ENCODE peak calls at places on chromosomes 1 and 21, in eight cellular contexts. One of them, this sample, is unnamed.

GRCh38 chr1:77975907-77976306 is 3.0 kb downstream of the FUBP1 start:
- DNase-seq in H54: no peak
- DNase-seq in Kasumi-1: no peak
- DNase-seq in neural crest cell: no peak
- DNase-seq in GM23338: no peak
- DNase-seq in tibial artery: no peak
- DNase-seq in right lobe of liver: no peak
- DNase-seq in activated CD8-positive, alpha-beta memory T cell treated with anti-CD3 and anti-CD28 coated beads, Interleukin-2, amount 10 ng/mL, durations not matched to agents 7 days and 5 days: no peak
- DNase-seq in this sample: no peak

GRCh38 chr1:6580588-6581270 is 935 bp downstream of the ZBTB48 start:
- DNase-seq in H54: no peak
- DNase-seq in Kasumi-1: peak; percentile 44
- DNase-seq in neural crest cell: no peak
- DNase-seq in GM23338: peak; percentile 54
- DNase-seq in tibial artery: no peak
- DNase-seq in right lobe of liver: peak; percentile 84
- DNase-seq in activated CD8-positive, alpha-beta memory T cell treated with anti-CD3 and anti-CD28 coated beads, Interleukin-2, amount 10 ng/mL, durations not matched to agents 7 days and 5 days: no peak
- DNase-seq in this sample: no peak

GRCh38 chr1:89736937-89737733 is 83.7 kb upstream of the LRRC8D start:
- DNase-seq in H54: no peak
- DNase-seq in Kasumi-1: no peak
- DNase-seq in neural crest cell: no peak
- DNase-seq in GM23338: no peak
- DNase-seq in tibial artery: no peak
- DNase-seq in right lobe of liver: no peak
- DNase-seq in activated CD8-positive, alpha-beta memory T cell treated with anti-CD3 and anti-CD28 coated beads, Interleukin-2, amount 10 ng/mL, durations not matched to agents 7 days and 5 days: no peak
- DNase-seq in this sample: no peak

GRCh38 chr1:168469690-168470089 is 74.1 kb downstream of the XCL2 start:
- DNase-seq in H54: no peak
- DNase-seq in Kasumi-1: peak; percentile 96
- DNase-seq in neural crest cell: no peak
- DNase-seq in GM23338: no peak
- DNase-seq in tibial artery: peak; percentile 67
- DNase-seq in right lobe of liver: peak; percentile 47
- DNase-seq in activated CD8-positive, alpha-beta memory T cell treated with anti-CD3 and anti-CD28 coated beads, Interleukin-2, amount 10 ng/mL, durations not matched to agents 7 days and 5 days: peak; percentile 83
- DNase-seq in this sample: no peak

GRCh38 chr1:109383850-109384249 is 13.9 kb downstream of the SORT1 start:
- DNase-seq in H54: no peak
- DNase-seq in Kasumi-1: no peak
- DNase-seq in neural crest cell: no peak
- DNase-seq in GM23338: no peak
- DNase-seq in tibial artery: no peak
- DNase-seq in right lobe of liver: no peak
- DNase-seq in activated CD8-positive, alpha-beta memory T cell treated with anti-CD3 and anti-CD28 coated beads, Interleukin-2, amount 10 ng/mL, durations not matched to agents 7 days and 5 days: no peak
- DNase-seq in this sample: no peak

GRCh38 chr21:42691901-42692559 is 38.6 kb downstream of the PDE9A start:
- DNase-seq in H54: no peak
- DNase-seq in Kasumi-1: no peak
- DNase-seq in neural crest cell: no peak
- DNase-seq in GM23338: no peak
- DNase-seq in tibial artery: no peak
- DNase-seq in right lobe of liver: no peak
- DNase-seq in activated CD8-positive, alpha-beta memory T cell treated with anti-CD3 and anti-CD28 coated beads, Interleukin-2, amount 10 ng/mL, durations not matched to agents 7 days and 5 days: no peak
- DNase-seq in this sample: no peak

GRCh38 chr1:107016376-107016978 is 40.0 kb upstream of the PRMT6 start:
- DNase-seq in H54: no peak
- DNase-seq in Kasumi-1: peak; percentile 2
- DNase-seq in neural crest cell: no peak
- DNase-seq in GM23338: no peak
- DNase-seq in tibial artery: no peak
- DNase-seq in right lobe of liver: no peak
- DNase-seq in activated CD8-positive, alpha-beta memory T cell treated with anti-CD3 and anti-CD28 coated beads, Interleukin-2, amount 10 ng/mL, durations not matched to agents 7 days and 5 days: no peak
- DNase-seq in this sample: no peak

GRCh38 chr1:160907976-160908375 is 23.0 kb upstream of the ITLN1 start:
- DNase-seq in H54: no peak
- DNase-seq in Kasumi-1: no peak
- DNase-seq in neural crest cell: no peak
- DNase-seq in GM23338: no peak
- DNase-seq in tibial artery: peak; percentile 28
- DNase-seq in right lobe of liver: no peak
- DNase-seq in activated CD8-positive, alpha-beta memory T cell treated with anti-CD3 and anti-CD28 coated beads, Interleukin-2, amount 10 ng/mL, durations not matched to agents 7 days and 5 days: no peak
- DNase-seq in this sample: no peak

GRCh38 chr1:202155478-202156021 is 4.9 kb downstream of the PTPN7 start:
- DNase-seq in H54: no peak
- DNase-seq in Kasumi-1: no peak
- DNase-seq in neural crest cell: no peak
- DNase-seq in GM23338: no peak
- DNase-seq in tibial artery: no peak
- DNase-seq in right lobe of liver: peak; percentile 74
- DNase-seq in activated CD8-positive, alpha-beta memory T cell treated with anti-CD3 and anti-CD28 coated beads, Interleukin-2, amount 10 ng/mL, durations not matched to agents 7 days and 5 days: no peak
- DNase-seq in this sample: peak; percentile 45

GRCh38 chr1:204296431-204296988 is 63.2 kb downstream of the PLEKHA6 start:
- DNase-seq in H54: no peak
- DNase-seq in Kasumi-1: peak; percentile 10
- DNase-seq in neural crest cell: no peak
- DNase-seq in GM23338: peak; percentile 55
- DNase-seq in tibial artery: no peak
- DNase-seq in right lobe of liver: no peak
- DNase-seq in activated CD8-positive, alpha-beta memory T cell treated with anti-CD3 and anti-CD28 coated beads, Interleukin-2, amount 10 ng/mL, durations not matched to agents 7 days and 5 days: no peak
- DNase-seq in this sample: no peak

GRCh38 chr21:15441060-15441493 is 288.7 kb upstream of the USP25 start:
- DNase-seq in H54: no peak
- DNase-seq in Kasumi-1: no peak
- DNase-seq in neural crest cell: peak; percentile 47
- DNase-seq in GM23338: peak; percentile 61
- DNase-seq in tibial artery: no peak
- DNase-seq in right lobe of liver: peak; percentile 67
- DNase-seq in activated CD8-positive, alpha-beta memory T cell treated with anti-CD3 and anti-CD28 coated beads, Interleukin-2, amount 10 ng/mL, durations not matched to agents 7 days and 5 days: no peak
- DNase-seq in this sample: no peak

GRCh38 chr1:238675241-238675640 is 711.1 kb upstream of the CHRM3 start:
- DNase-seq in H54: no peak
- DNase-seq in Kasumi-1: no peak
- DNase-seq in neural crest cell: no peak
- DNase-seq in GM23338: no peak
- DNase-seq in tibial artery: no peak
- DNase-seq in right lobe of liver: no peak
- DNase-seq in activated CD8-positive, alpha-beta memory T cell treated with anti-CD3 and anti-CD28 coated beads, Interleukin-2, amount 10 ng/mL, durations not matched to agents 7 days and 5 days: no peak
- DNase-seq in this sample: no peak

GRCh38 chr1:198605880-198606458 is 32.9 kb upstream of the PTPRC start:
- DNase-seq in H54: no peak
- DNase-seq in Kasumi-1: no peak
- DNase-seq in neural crest cell: no peak
- DNase-seq in GM23338: peak; percentile 1
- DNase-seq in tibial artery: no peak
- DNase-seq in right lobe of liver: no peak
- DNase-seq in activated CD8-positive, alpha-beta memory T cell treated with anti-CD3 and anti-CD28 coated beads, Interleukin-2, amount 10 ng/mL, durations not matched to agents 7 days and 5 days: no peak
- DNase-seq in this sample: no peak

GRCh38 chr1:53148123-53148522 is 5.7 kb upstream of the SLC1A7 start:
- DNase-seq in H54: no peak
- DNase-seq in Kasumi-1: no peak
- DNase-seq in neural crest cell: no peak
- DNase-seq in GM23338: no peak
- DNase-seq in tibial artery: no peak
- DNase-seq in right lobe of liver: no peak
- DNase-seq in activated CD8-positive, alpha-beta memory T cell treated with anti-CD3 and anti-CD28 coated beads, Interleukin-2, amount 10 ng/mL, durations not matched to agents 7 days and 5 days: no peak
- DNase-seq in this sample: no peak

GRCh38 chr21:42043201-42043895 is 27.8 kb upstream of the UMODL1 start:
- DNase-seq in H54: no peak
- DNase-seq in Kasumi-1: no peak
- DNase-seq in neural crest cell: no peak
- DNase-seq in GM23338: no peak
- DNase-seq in tibial artery: no peak
- DNase-seq in right lobe of liver: no peak
- DNase-seq in activated CD8-positive, alpha-beta memory T cell treated with anti-CD3 and anti-CD28 coated beads, Interleukin-2, amount 10 ng/mL, durations not matched to agents 7 days and 5 days: no peak
- DNase-seq in this sample: no peak

GRCh38 chr1:50271968-50272578 is 151.2 kb downstream of the DMRTA2 start:
- DNase-seq in H54: peak; percentile 54
- DNase-seq in Kasumi-1: peak; percentile 33
- DNase-seq in neural crest cell: no peak
- DNase-seq in GM23338: peak; percentile 69
- DNase-seq in tibial artery: no peak
- DNase-seq in right lobe of liver: peak; percentile 71
- DNase-seq in activated CD8-positive, alpha-beta memory T cell treated with anti-CD3 and anti-CD28 coated beads, Interleukin-2, amount 10 ng/mL, durations not matched to agents 7 days and 5 days: peak; percentile 43
- DNase-seq in this sample: peak; percentile 18

GRCh38 chr1:99507906-99508732 is 137.8 kb upstream of the PALMD start:
- DNase-seq in H54: no peak
- DNase-seq in Kasumi-1: no peak
- DNase-seq in neural crest cell: no peak
- DNase-seq in GM23338: no peak
- DNase-seq in tibial artery: no peak
- DNase-seq in right lobe of liver: no peak
- DNase-seq in activated CD8-positive, alpha-beta memory T cell treated with anti-CD3 and anti-CD28 coated beads, Interleukin-2, amount 10 ng/mL, durations not matched to agents 7 days and 5 days: no peak
- DNase-seq in this sample: no peak

GRCh38 chr1:100494393-100495084 is 43.4 kb upstream of the GPR88 start:
- DNase-seq in H54: no peak
- DNase-seq in Kasumi-1: no peak
- DNase-seq in neural crest cell: no peak
- DNase-seq in GM23338: no peak
- DNase-seq in tibial artery: no peak
- DNase-seq in right lobe of liver: no peak
- DNase-seq in activated CD8-positive, alpha-beta memory T cell treated with anti-CD3 and anti-CD28 coated beads, Interleukin-2, amount 10 ng/mL, durations not matched to agents 7 days and 5 days: no peak
- DNase-seq in this sample: no peak

GRCh38 chr21:26068776-26069175 is 101.8 kb downstream of the APP start:
- DNase-seq in H54: no peak
- DNase-seq in Kasumi-1: no peak
- DNase-seq in neural crest cell: no peak
- DNase-seq in GM23338: no peak
- DNase-seq in tibial artery: no peak
- DNase-seq in right lobe of liver: no peak
- DNase-seq in activated CD8-positive, alpha-beta memory T cell treated with anti-CD3 and anti-CD28 coated beads, Interleukin-2, amount 10 ng/mL, durations not matched to agents 7 days and 5 days: no peak
- DNase-seq in this sample: no peak

GRCh38 chr1:185860316-185860715 is 126.1 kb downstream of the HMCN1 start:
- DNase-seq in H54: no peak
- DNase-seq in Kasumi-1: no peak
- DNase-seq in neural crest cell: no peak
- DNase-seq in GM23338: no peak
- DNase-seq in tibial artery: no peak
- DNase-seq in right lobe of liver: no peak
- DNase-seq in activated CD8-positive, alpha-beta memory T cell treated with anti-CD3 and anti-CD28 coated beads, Interleukin-2, amount 10 ng/mL, durations not matched to agents 7 days and 5 days: no peak
- DNase-seq in this sample: no peak

GRCh38 chr1:87000460-87000859 is 86.0 kb downstream of the HS2ST1 start:
- DNase-seq in H54: no peak
- DNase-seq in Kasumi-1: no peak
- DNase-seq in neural crest cell: no peak
- DNase-seq in GM23338: no peak
- DNase-seq in tibial artery: no peak
- DNase-seq in right lobe of liver: no peak
- DNase-seq in activated CD8-positive, alpha-beta memory T cell treated with anti-CD3 and anti-CD28 coated beads, Interleukin-2, amount 10 ng/mL, durations not matched to agents 7 days and 5 days: no peak
- DNase-seq in this sample: no peak

GRCh38 chr1:182601416-182601786 is 2.8 kb downstream of the RGS16 start:
- DNase-seq in H54: peak; percentile 56
- DNase-seq in Kasumi-1: peak; percentile 86
- DNase-seq in neural crest cell: peak; percentile 74
- DNase-seq in GM23338: peak; percentile 96
- DNase-seq in tibial artery: peak; percentile 45
- DNase-seq in right lobe of liver: peak; percentile 86
- DNase-seq in activated CD8-positive, alpha-beta memory T cell treated with anti-CD3 and anti-CD28 coated beads, Interleukin-2, amount 10 ng/mL, durations not matched to agents 7 days and 5 days: peak; percentile 76
- DNase-seq in this sample: peak; percentile 89

GRCh38 chr1:248597589-248597988 is at the start of gene OR2T10:
- DNase-seq in H54: no peak
- DNase-seq in Kasumi-1: no peak
- DNase-seq in neural crest cell: no peak
- DNase-seq in GM23338: no peak
- DNase-seq in tibial artery: no peak
- DNase-seq in right lobe of liver: no peak
- DNase-seq in activated CD8-positive, alpha-beta memory T cell treated with anti-CD3 and anti-CD28 coated beads, Interleukin-2, amount 10 ng/mL, durations not matched to agents 7 days and 5 days: no peak
- DNase-seq in this sample: no peak

GRCh38 chr1:12521096-12521495 is 96.9 kb downstream of the DHRS3 start:
- DNase-seq in H54: no peak
- DNase-seq in Kasumi-1: no peak
- DNase-seq in neural crest cell: no peak
- DNase-seq in GM23338: no peak
- DNase-seq in tibial artery: no peak
- DNase-seq in right lobe of liver: peak; percentile 28
- DNase-seq in activated CD8-positive, alpha-beta memory T cell treated with anti-CD3 and anti-CD28 coated beads, Interleukin-2, amount 10 ng/mL, durations not matched to agents 7 days and 5 days: no peak
- DNase-seq in this sample: no peak

GRCh38 chr1:244027491-244027890 is 23.6 kb upstream of the ZBTB18 start:
- DNase-seq in H54: no peak
- DNase-seq in Kasumi-1: no peak
- DNase-seq in neural crest cell: no peak
- DNase-seq in GM23338: no peak
- DNase-seq in tibial artery: no peak
- DNase-seq in right lobe of liver: no peak
- DNase-seq in activated CD8-positive, alpha-beta memory T cell treated with anti-CD3 and anti-CD28 coated beads, Interleukin-2, amount 10 ng/mL, durations not matched to agents 7 days and 5 days: no peak
- DNase-seq in this sample: no peak

GRCh38 chr1:70140894-70141293 is 64.5 kb downstream of the LRRC40 start:
- DNase-seq in H54: no peak
- DNase-seq in Kasumi-1: no peak
- DNase-seq in neural crest cell: no peak
- DNase-seq in GM23338: peak; percentile 12
- DNase-seq in tibial artery: no peak
- DNase-seq in right lobe of liver: no peak
- DNase-seq in activated CD8-positive, alpha-beta memory T cell treated with anti-CD3 and anti-CD28 coated beads, Interleukin-2, amount 10 ng/mL, durations not matched to agents 7 days and 5 days: no peak
- DNase-seq in this sample: no peak

GRCh38 chr1:31318146-31318545 is 21.3 kb downstream of the ZCCHC17 start:
- DNase-seq in H54: no peak
- DNase-seq in Kasumi-1: no peak
- DNase-seq in neural crest cell: no peak
- DNase-seq in GM23338: no peak
- DNase-seq in tibial artery: no peak
- DNase-seq in right lobe of liver: no peak
- DNase-seq in activated CD8-positive, alpha-beta memory T cell treated with anti-CD3 and anti-CD28 coated beads, Interleukin-2, amount 10 ng/mL, durations not matched to agents 7 days and 5 days: no peak
- DNase-seq in this sample: no peak

GRCh38 chr1:86169625-86170024 is 13.1 kb upstream of the COL24A1 start:
- DNase-seq in H54: no peak
- DNase-seq in Kasumi-1: peak; percentile 38
- DNase-seq in neural crest cell: no peak
- DNase-seq in GM23338: no peak
- DNase-seq in tibial artery: no peak
- DNase-seq in right lobe of liver: no peak
- DNase-seq in activated CD8-positive, alpha-beta memory T cell treated with anti-CD3 and anti-CD28 coated beads, Interleukin-2, amount 10 ng/mL, durations not matched to agents 7 days and 5 days: no peak
- DNase-seq in this sample: no peak

GRCh38 chr1:111730706-111731105 is 8.5 kb downstream of the INKA2 start:
- DNase-seq in H54: no peak
- DNase-seq in Kasumi-1: no peak
- DNase-seq in neural crest cell: no peak
- DNase-seq in GM23338: no peak
- DNase-seq in tibial artery: no peak
- DNase-seq in right lobe of liver: no peak
- DNase-seq in activated CD8-positive, alpha-beta memory T cell treated with anti-CD3 and anti-CD28 coated beads, Interleukin-2, amount 10 ng/mL, durations not matched to agents 7 days and 5 days: peak; percentile 25
- DNase-seq in this sample: no peak

GRCh38 chr1:169474302-169474701 is 11.4 kb downstream of the SLC19A2 start:
- DNase-seq in H54: no peak
- DNase-seq in Kasumi-1: no peak
- DNase-seq in neural crest cell: no peak
- DNase-seq in GM23338: no peak
- DNase-seq in tibial artery: no peak
- DNase-seq in right lobe of liver: no peak
- DNase-seq in activated CD8-positive, alpha-beta memory T cell treated with anti-CD3 and anti-CD28 coated beads, Interleukin-2, amount 10 ng/mL, durations not matched to agents 7 days and 5 days: no peak
- DNase-seq in this sample: no peak